ENCODE peak calls at places on chromosomes 3 and 15, in eight cellular contexts. U, S, Z, W, P, J, O and F are unnamed samples.

GRCh38 chr3:75781079-75781745 is 4.1 kb downstream of the ZNF717 start:
- DNase-seq in U (no peak), S (no peak), Z (peak), W (no peak), P (no peak), J (no peak), O (no peak), F (no peak)

GRCh38 chr3:58293516-58293915 is 12.5 kb upstream of the RPP14 start:
- DNase-seq in U (no peak), S (no peak), Z (no peak), W (no peak), P (no peak), J (no peak), O (no peak), F (no peak)

GRCh38 chr3:10515884-10516495 is 10.6 kb upstream of the ATP2B2 start:
- DNase-seq in U (peak), S (peak), Z (peak), W (peak), P (no peak), J (no peak), O (no peak), F (no peak)

GRCh38 chr3:151562901-151563300 is 102.0 kb upstream of the IGSF10 start:
- DNase-seq in U (no peak), S (no peak), Z (no peak), W (no peak), P (no peak), J (no peak), O (no peak), F (no peak)

GRCh38 chr3:56076746-56077145 is 391.5 kb downstream of the ERC2 start:
- DNase-seq in U (no peak), S (no peak), Z (no peak), W (no peak), P (no peak), J (no peak), O (no peak), F (no peak)

GRCh38 chr3:68256635-68257034 is 602.2 kb upstream of the SUCLG2 start:
- DNase-seq in U (no peak), S (peak), Z (peak), W (no peak), P (no peak), J (no peak), O (no peak), F (peak)

GRCh38 chr3:140584549-140584948 is 93.3 kb upstream of the TRIM42 start:
- DNase-seq in U (no peak), S (no peak), Z (no peak), W (no peak), P (no peak), J (no peak), O (no peak), F (no peak)

GRCh38 chr15:38231430-38231829 is 21.2 kb upstream of the SPRED1 start:
- DNase-seq in U (no peak), S (no peak), Z (no peak), W (no peak), P (no peak), J (no peak), O (no peak), F (no peak)

GRCh38 chr15:33915571-33916407 is 52.5 kb upstream of the CHRM5 start:
- DNase-seq in U (no peak), S (peak), Z (peak), W (no peak), P (peak), J (no peak), O (peak), F (no peak)

GRCh38 chr3:156819842-156820686 is 6.1 kb upstream of the LEKR1 start:
- DNase-seq in U (no peak), S (no peak), Z (peak), W (no peak), P (no peak), J (peak), O (no peak), F (no peak)

GRCh38 chr15:38012894-38013293 is 78.5 kb downstream of the TMCO5A start:
- DNase-seq in U (no peak), S (no peak), Z (no peak), W (no peak), P (no peak), J (no peak), O (no peak), F (peak)

GRCh38 chr3:26198609-26199008 is 408.7 kb downstream of the OXSM start:
- DNase-seq in U (no peak), S (no peak), Z (no peak), W (no peak), P (no peak), J (no peak), O (no peak), F (no peak)

GRCh38 chr3:13040381-13041074 is 32.7 kb downstream of the IQSEC1 start:
- DNase-seq in U (peak), S (peak), Z (peak), W (no peak), P (no peak), J (no peak), O (no peak), F (peak)

GRCh38 chr15:35181538-35181937 is 96.4 kb upstream of the NANOGP8 start:
- DNase-seq in U (no peak), S (no peak), Z (peak), W (no peak), P (no peak), J (peak), O (peak), F (no peak)

GRCh38 chr3:165462616-165463334 is 266.6 kb upstream of the SLITRK3 start:
- DNase-seq in U (no peak), S (no peak), Z (no peak), W (no peak), P (no peak), J (no peak), O (peak), F (no peak)

GRCh38 chr3:77620009-77620408 is 580.1 kb downstream of the ROBO2 start:
- DNase-seq in U (no peak), S (no peak), Z (no peak), W (no peak), P (no peak), J (no peak), O (peak), F (no peak)

GRCh38 chr15:75785771-75786563 is 57.3 kb upstream of the UBE2Q2 start:
- DNase-seq in U (no peak), S (peak), Z (peak), W (peak), P (no peak), J (no peak), O (no peak), F (no peak)

GRCh38 chr15:71755571-71755970 is 54.8 kb upstream of the NR2E3 start:
- DNase-seq in U (no peak), S (no peak), Z (no peak), W (no peak), P (no peak), J (no peak), O (no peak), F (no peak)

GRCh38 chr3:106338582-106339219 is 469.9 kb upstream of the CBLB start:
- DNase-seq in U (no peak), S (no peak), Z (no peak), W (no peak), P (no peak), J (no peak), O (no peak), F (no peak)

GRCh38 chr15:37046876-37047614 is 53.3 kb downstream of the MEIS2 start:
- DNase-seq in U (no peak), S (peak), Z (no peak), W (no peak), P (no peak), J (peak), O (peak), F (no peak)

GRCh38 chr15:98292442-98293240 is 332.1 kb downstream of the ARRDC4 start:
- DNase-seq in U (no peak), S (peak), Z (peak), W (peak), P (no peak), J (no peak), O (peak), F (peak)

GRCh38 chr15:62809968-62810260 is 232.6 kb upstream of the TPM1 start:
- DNase-seq in U (no peak), S (no peak), Z (no peak), W (no peak), P (no peak), J (no peak), O (no peak), F (no peak)

GRCh38 chr3:175338775-175339535 is 479.8 kb downstream of the NAALADL2 start:
- DNase-seq in U (no peak), S (peak), Z (peak), W (no peak), P (no peak), J (peak), O (peak), F (no peak)

GRCh38 chr15:32774022-32774421 is 56.2 kb downstream of the GREM1 start:
- DNase-seq in U (no peak), S (no peak), Z (no peak), W (no peak), P (no peak), J (peak), O (peak), F (no peak)

GRCh38 chr15:51624022-51624421 is 1.5 kb upstream of the DMXL2 start:
- DNase-seq in U (no peak), S (no peak), Z (no peak), W (no peak), P (no peak), J (no peak), O (no peak), F (no peak)

GRCh38 chr3:162777118-162777517 is 1280.5 kb downstream of the OTOL1 start:
- DNase-seq in U (no peak), S (no peak), Z (no peak), W (no peak), P (no peak), J (no peak), O (no peak), F (no peak)
- TF ChIP-seq CTCF in U (no peak), S (peak), Z (no peak), W (no peak), P (no peak), J (no peak), O (no peak), F (no peak)

GRCh38 chr3:136023264-136023978 is 57.9 kb downstream of the PPP2R3A start:
- DNase-seq in U (no peak), S (no peak), Z (no peak), W (no peak), P (no peak), J (no peak), O (no peak), F (no peak)
- H3K4me3 ChIP-seq in U (no peak), S (no peak), Z (no peak), W (no peak), P (no peak), J (no peak), O (no peak), F (no peak)

GRCh38 chr3:16236856-16237393 is 27.8 kb downstream of the DPH3 start:
- DNase-seq in U (no peak), S (no peak), Z (no peak), W (no peak), P (peak), J (peak), O (no peak), F (no peak)
- TF ChIP-seq CTCF in U (no peak), S (no peak), Z (no peak), W (no peak), P (no peak), J (no peak), O (no peak), F (no peak)

DNA sequence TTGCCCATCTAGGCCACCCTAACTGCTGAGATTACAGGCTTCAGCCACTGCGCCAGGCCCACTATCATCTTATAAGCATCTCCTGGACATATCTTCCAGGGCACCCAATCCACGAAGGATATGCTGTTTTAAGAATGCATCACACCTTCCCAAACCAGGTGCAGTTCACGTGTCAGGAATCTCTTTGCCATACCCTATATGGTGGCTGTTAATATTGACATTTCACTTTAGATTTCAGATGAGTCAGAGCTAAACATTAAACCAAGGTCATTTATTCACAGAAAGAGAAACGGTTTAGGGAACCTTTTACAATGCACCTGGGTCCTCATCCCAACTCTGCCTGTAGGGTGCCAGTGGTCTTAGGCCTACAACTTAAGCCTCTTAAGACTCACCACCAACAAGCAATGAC is 85.7 kb downstream of the TBL1XR1 start:
- DNase-seq in U (no peak), S (peak), Z (no peak), W (no peak), P (no peak), J (no peak), O (no peak), F (no peak)
- H3K4me3 ChIP-seq in U (no peak), S (no peak), Z (no peak), W (no peak), P (no peak), J (no peak), O (no peak), F (no peak)

GRCh38 chr3:178155521-178155920 is 380.7 kb upstream of the KCNMB2 start:
- DNase-seq in U (no peak), S (peak), Z (no peak), W (no peak), P (no peak), J (no peak), O (no peak), F (no peak)
- TF ChIP-seq CTCF in U (no peak), S (peak), Z (no peak), W (no peak), P (no peak), J (no peak), O (no peak), F (no peak)

GRCh38 chr3:114453296-114453888 is 159.6 kb downstream of the TIGIT start:
- DNase-seq in U (no peak), S (no peak), Z (no peak), W (no peak), P (no peak), J (no peak), O (no peak), F (no peak)
- H3K4me3 ChIP-seq in U (no peak), S (peak), Z (peak), W (peak), P (no peak), J (no peak), O (no peak), F (peak)

GRCh38 chr3:186168976-186169375 is 60.1 kb upstream of the ETV5 start:
- DNase-seq in U (no peak), S (no peak), Z (no peak), W (no peak), P (no peak), J (no peak), O (no peak), F (no peak)
- TF ChIP-seq CTCF in U (no peak), S (no peak), Z (no peak), W (no peak), P (no peak), J (no peak), O (no peak), F (no peak)